ENCODE peak calls at places on chromosomes 12 and 14, in nine cellular contexts. M is A549; V is Karpas-422; U is cardiac muscle cell; T is T-cell; W is AG08396; O is stimulated activated CD8-positive, alpha-beta memory T cell treated with anti-CD3 and anti-CD28 coated beads, Interleukin-7, amount 100 ng/mL, for 1 hour; G is upper lobe of right lung; L is astrocyte of the spinal cord. D is an unnamed sample.
A peak's percentile ranks its signal among the peaks of the same experiment; 100 is the strongest.

GRCh38 chr12:50006754-50007442 is 18.4 kb downstream of the RACGAP1 start:
- DNase-seq in M (no peak), V (no peak), U (no peak), T (no peak), W (no peak), O (no peak), G (no peak), L (no peak), D (peak; percentile 39)

GRCh38 chr12:4284306-4284705 is 10.7 kb downstream of the CCND2 start:
- DNase-seq in M (no peak), V (no peak), U (no peak), T (no peak), W (no peak), O (no peak), G (no peak), L (no peak), D (no peak)

GRCh38 chr12:20339060-20339459 is 29.3 kb upstream of the PDE3A start:
- DNase-seq in M (no peak), V (no peak), U (no peak), T (no peak), W (no peak), O (no peak), G (no peak), L (no peak), D (no peak)

GRCh38 chr14:85333313-85333712 is 196.6 kb upstream of the FLRT2 start:
- DNase-seq in M (no peak), V (no peak), U (peak; percentile 55), T (no peak), W (peak; percentile 12), O (no peak), G (no peak), L (peak; percentile 41), D (peak; percentile 11)

GRCh38 chr12:118741196-118741595 is 240.1 kb upstream of the SRRM4 start:
- DNase-seq in M (no peak), V (no peak), U (no peak), T (no peak), W (no peak), O (no peak), G (no peak), L (no peak), D (no peak)

GRCh38 chr12:71415336-71416231 is 24.0 kb upstream of the LGR5 start:
- DNase-seq in M (peak; percentile 52), V (peak; percentile 85), U (peak; percentile 67), T (no peak), W (peak; percentile 67), O (no peak), G (no peak), L (peak; percentile 54), D (peak; percentile 81)

GRCh38 chr12:13561923-13562322 is 365.4 kb downstream of the EMP1 start:
- DNase-seq in M (no peak), V (no peak), U (no peak), T (no peak), W (no peak), O (no peak), G (no peak), L (no peak), D (no peak)

GRCh38 chr12:129564768-129565167 is 339.1 kb downstream of the TMEM132D start:
- DNase-seq in M (no peak), V (no peak), U (no peak), T (no peak), W (no peak), O (no peak), G (no peak), L (no peak), D (no peak)

GRCh38 chr14:74491952-74492351 is 1.2 kb downstream of the NPC2 start:
- DNase-seq in M (peak; percentile 50), V (peak; percentile 81), U (peak; percentile 44), T (no peak), W (peak; percentile 38), O (no peak), G (no peak), L (peak; percentile 38), D (peak; percentile 47)

GRCh38 chr12:63967358-63967757 is 122.9 kb downstream of the SRGAP1 start:
- DNase-seq in M (no peak), V (no peak), U (peak; percentile 65), T (no peak), W (no peak), O (no peak), G (no peak), L (peak; percentile 60), D (no peak)